ENCODE peak calls at places on chromosomes 5 and 9, in six cellular contexts. W is prostate gland, N is uterus, K is ovary, A is body of pancreas, B is IMR-90. P is an unnamed sample.

GRCh38 chr5:149399775-149400174 is 20.7 kb upstream of the IL17B start:
- DNase-seq in W (no peak), N (no peak), K (no peak), A (no peak), B (no peak), P (no peak)

GRCh38 chr5:157651623-157652376 is 438 bp downstream of the SOX30 start:
- DNase-seq in W (peak), N (peak), K (peak), A (peak), B (no peak), P (peak)

GRCh38 chr5:176595386-176595943 is 14.5 kb downstream of the GPRIN1 start:
- DNase-seq in W (no peak), N (no peak), K (no peak), A (no peak), B (no peak), P (no peak)

GRCh38 chr5:118952992-118953651 is 35.2 kb downstream of the DTWD2 start:
- DNase-seq in W (no peak), N (no peak), K (no peak), A (no peak), B (peak), P (no peak)

GRCh38 chr5:128378196-128378595 is 159.8 kb downstream of the FBN2 start:
- DNase-seq in W (no peak), N (no peak), K (no peak), A (no peak), B (peak), P (no peak)

GRCh38 chr5:174078416-174078815 is 32.9 kb downstream of the NSG2 start:
- DNase-seq in W (no peak), N (no peak), K (no peak), A (no peak), B (no peak), P (no peak)

GRCh38 chr5:137997726-137998213 is 35.1 kb downstream of the FAM13B start:
- DNase-seq in W (no peak), N (no peak), K (no peak), A (no peak), B (peak), P (no peak)

GRCh38 chr5:139671096-139671841 is 23.1 kb downstream of the CXXC5 start:
- DNase-seq in W (no peak), N (no peak), K (no peak), A (peak), B (no peak), P (no peak)

GRCh38 chr5:68155940-68156339 is 59.6 kb upstream of the PIK3R1 start:
- DNase-seq in W (no peak), N (no peak), K (no peak), A (no peak), B (no peak), P (no peak)

GRCh38 chr5:32531885-32532520 is 53.4 kb upstream of the SUB1 start:
- DNase-seq in W (no peak), N (no peak), K (no peak), A (no peak), B (peak), P (no peak)

GRCh38 chr9:36036780-36037579 is at the start of gene RECK:
- DNase-seq in W (peak), N (peak), K (peak), A (peak), B (peak), P (peak)

GRCh38 chr5:174589011-174589410 is 135.4 kb upstream of the MSX2 start:
- DNase-seq in W (no peak), N (no peak), K (no peak), A (no peak), B (no peak), P (no peak)

GRCh38 chr5:76674330-76675066 is 41.4 kb upstream of the F2R start:
- DNase-seq in W (no peak), N (no peak), K (no peak), A (no peak), B (no peak), P (no peak)

GRCh38 chr9:136978073-136978864 is 965 bp downstream of the PTGDS start:
- DNase-seq in W (peak), N (peak), K (peak), A (peak), B (peak), P (peak)

GRCh38 chr5:101829255-101829654 is 466.8 kb downstream of the SLCO4C1 start:
- DNase-seq in W (no peak), N (no peak), K (no peak), A (no peak), B (no peak), P (no peak)

GRCh38 chr9:23011669-23012068 is 565.0 kb downstream of the DMRTA1 start:
- DNase-seq in W (no peak), N (no peak), K (no peak), A (no peak), B (peak), P (no peak)

GRCh38 chr5:1718669-1719068 is 81.0 kb downstream of the MRPL36 start:
- DNase-seq in W (no peak), N (no peak), K (no peak), A (no peak), B (no peak), P (no peak)

GRCh38 chr5:55344392-55344992 is 36.7 kb downstream of the MTREX start:
- DNase-seq in W (peak), N (peak), K (no peak), A (peak), B (peak), P (peak)

GRCh38 chr5:35438786-35439185 is 178.9 kb upstream of the SPEF2 start:
- DNase-seq in W (no peak), N (no peak), K (no peak), A (no peak), B (no peak), P (no peak)

GRCh38 chr9:114069476-114070187 is 8.5 kb downstream of the AMBP start:
- DNase-seq in W (no peak), N (no peak), K (no peak), A (no peak), B (no peak), P (no peak)

GRCh38 chr5:9251379-9251980 is 294.4 kb downstream of the SEMA5A start:
- DNase-seq in W (no peak), N (no peak), K (no peak), A (no peak), B (peak), P (no peak)

GRCh38 chr5:130549884-130550552 is 615.0 kb downstream of the HINT1 start:
- DNase-seq in W (no peak), N (no peak), K (no peak), A (no peak), B (no peak), P (no peak)

GRCh38 chr5:16937023-16937379 is 913 bp upstream of the MYO10 start:
- DNase-seq in W (peak), N (no peak), K (no peak), A (peak), B (no peak), P (peak)

GRCh38 chr5:119268387-119269060 is 87.3 kb upstream of the TNFAIP8 start:
- DNase-seq in W (peak), N (peak), K (peak), A (peak), B (peak), P (peak)

GRCh38 chr9:129287595-129288305 is 109.7 kb upstream of the IER5L start:
- DNase-seq in W (no peak), N (peak), K (peak), A (no peak), B (no peak), P (no peak)

GRCh38 chr9:110007477-110008270 is 200.3 kb downstream of the C9orf152 start:
- DNase-seq in W (no peak), N (no peak), K (no peak), A (no peak), B (peak), P (no peak)

GRCh38 chr9:19934301-19934868 is 145.5 kb upstream of the SLC24A2 start:
- DNase-seq in W (no peak), N (no peak), K (peak), A (peak), B (peak), P (no peak)

GRCh38 chr9:119677811-119678530 is 308.7 kb upstream of the BRINP1 start:
- DNase-seq in W (no peak), N (no peak), K (no peak), A (peak), B (no peak), P (no peak)

GRCh38 chr9:92964607-92964975 is 17.3 kb downstream of the FGD3 start:
- DNase-seq in W (no peak), N (no peak), K (no peak), A (no peak), B (no peak), P (peak)

GRCh38 chr9:136054798-136055714 is 40.0 kb downstream of the NACC2 start:
- DNase-seq in W (no peak), N (no peak), K (no peak), A (no peak), B (no peak), P (no peak)

GRCh38 chr5:107500840-107501239 is 169.9 kb downstream of the EFNA5 start:
- DNase-seq in W (no peak), N (no peak), K (no peak), A (no peak), B (no peak), P (no peak)

GRCh38 chr5:96343094-96343493 is 90.0 kb downstream of the PCSK1 start:
- DNase-seq in W (no peak), N (no peak), K (no peak), A (no peak), B (no peak), P (no peak)

GRCh38 chr9:70085241-70085640 is 41.6 kb downstream of the MAMDC2 start:
- DNase-seq in W (no peak), N (no peak), K (no peak), A (no peak), B (peak), P (no peak)

DNA sequence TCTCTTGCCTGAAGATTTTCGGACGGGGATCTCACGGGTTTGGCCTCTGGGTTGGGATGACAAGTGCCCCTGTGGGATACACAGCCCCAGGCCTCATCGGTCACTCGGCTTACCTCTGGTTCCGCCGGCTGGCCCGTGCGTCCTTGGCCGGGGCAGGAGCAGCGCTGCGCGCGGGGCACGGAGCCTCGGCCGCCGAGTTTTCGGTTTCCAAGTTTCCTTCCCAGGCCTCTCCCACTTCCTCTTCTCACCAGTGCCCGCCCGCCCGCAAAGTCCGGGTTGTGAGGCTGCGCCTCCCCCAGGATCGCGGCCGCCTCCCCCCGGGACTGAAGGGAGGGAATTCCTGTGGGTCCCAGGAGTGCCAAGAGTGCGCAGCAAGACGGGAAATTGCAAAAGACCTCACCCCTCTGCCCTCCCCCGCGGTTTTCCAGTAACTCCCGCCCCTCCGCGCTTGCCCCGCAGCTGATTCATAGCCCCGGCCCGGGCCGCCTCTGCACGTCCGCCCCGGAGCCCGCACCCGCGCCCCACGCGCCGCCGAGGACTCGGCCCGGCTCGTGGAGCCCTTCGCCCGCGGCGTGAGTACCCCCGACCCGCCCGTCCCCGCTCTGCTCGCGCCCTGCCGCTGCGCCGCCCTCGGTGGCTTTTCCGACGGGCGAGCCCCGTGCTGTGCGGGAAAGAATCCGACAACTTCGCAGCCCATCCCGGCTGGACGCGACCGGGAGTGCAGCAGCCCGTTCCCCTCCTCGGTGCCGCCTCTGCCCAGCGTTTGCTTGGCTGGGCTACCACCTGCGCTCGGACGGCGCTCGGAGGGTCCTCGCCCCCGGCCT is at the start of gene OSMR:
- DNase-seq in W (peak), N (peak), K (peak), A (peak), B (peak), P (peak)
- H3K4me3 ChIP-seq in W (peak), N (peak), K (peak), A (peak), B (peak), P (peak)

GRCh38 chr5:145941677-145942130 is 5.3 kb downstream of the SH3RF2 start:
- DNase-seq in W (no peak), N (no peak), K (no peak), A (no peak), B (peak), P (no peak)

GRCh38 chr5:145939532-145940065 is 3.2 kb downstream of the SH3RF2 start:
- DNase-seq in W (no peak), N (no peak), K (no peak), A (no peak), B (no peak), P (no peak)

GRCh38 chr5:145942202-145942601 is 5.8 kb downstream of the SH3RF2 start:
- DNase-seq in W (no peak), N (no peak), K (no peak), A (peak), B (no peak), P (no peak)

GRCh38 chr5:145942749-145943148 is 6.4 kb downstream of the SH3RF2 start:
- DNase-seq in W (no peak), N (no peak), K (no peak), A (no peak), B (no peak), P (no peak)

DNA sequence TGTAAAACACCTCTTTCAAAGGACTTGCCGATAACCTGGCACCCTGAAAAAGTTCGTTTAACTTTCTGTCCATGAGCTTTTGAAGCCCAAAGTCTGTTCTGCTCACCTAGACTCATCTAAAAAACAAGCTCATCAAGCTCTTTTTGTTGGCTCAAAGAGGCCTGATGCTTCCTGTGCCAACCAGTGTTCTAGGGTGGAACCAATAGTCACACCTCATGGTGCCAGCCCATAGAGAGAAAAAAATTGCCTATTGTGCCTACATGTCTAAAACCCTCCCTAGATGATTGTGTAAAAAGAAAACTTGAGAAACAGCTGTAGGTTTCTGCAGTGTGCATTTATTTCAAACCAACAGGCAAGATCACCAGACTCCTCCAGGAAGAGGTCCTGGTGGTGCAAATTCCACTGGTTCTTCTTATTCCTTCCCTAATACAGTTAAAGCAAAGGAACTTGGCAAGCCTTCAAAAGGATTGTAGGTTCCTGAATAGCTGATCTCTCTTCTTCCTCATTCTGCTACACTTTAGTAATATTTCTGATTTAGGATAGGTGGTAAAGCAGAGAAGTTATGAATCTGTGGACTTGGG is 4.8 kb downstream of the SH3RF2 start:
- DNase-seq in W (no peak), N (no peak), K (no peak), A (no peak), B (peak), P (peak)
- TF ChIP-seq POLR2A in W (no peak), N (no peak), K (no peak), A (no peak), B (no peak), P (no peak)

DNA sequence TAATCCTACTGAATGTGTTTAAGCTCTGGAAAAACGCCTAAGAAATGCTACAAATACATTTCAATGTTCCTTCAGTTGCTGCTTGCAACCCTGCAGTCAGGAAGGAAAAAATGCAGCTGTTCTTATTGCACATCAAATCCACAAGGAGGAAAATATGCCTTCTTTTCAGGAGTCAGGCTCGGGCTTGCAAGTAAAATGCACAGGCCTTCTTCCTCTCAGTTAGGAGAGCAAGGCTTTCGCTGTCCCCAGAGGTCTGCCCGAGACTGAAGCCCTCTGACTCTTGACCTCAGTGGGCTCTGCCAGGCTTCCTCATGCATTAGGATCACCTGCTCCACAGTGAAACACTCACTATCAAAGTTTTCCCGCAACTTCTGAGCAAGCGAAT is 909 bp upstream of the SHC3 start:
- DNase-seq in W (no peak), N (no peak), K (no peak), A (no peak), B (peak), P (no peak)
- TF ChIP-seq CTCF in W (no peak), N (no peak), K (no peak), A (no peak), B (no peak), P (no peak)

GRCh38 chr9:123265833-123266232 is 2.6 kb downstream of the STRBP start:
- DNase-seq in W (no peak), N (no peak), K (no peak), A (peak), B (no peak), P (no peak)
- H3K4me3 ChIP-seq in W (no peak), N (no peak), K (no peak), A (no peak), B (no peak), P (no peak)

DNA sequence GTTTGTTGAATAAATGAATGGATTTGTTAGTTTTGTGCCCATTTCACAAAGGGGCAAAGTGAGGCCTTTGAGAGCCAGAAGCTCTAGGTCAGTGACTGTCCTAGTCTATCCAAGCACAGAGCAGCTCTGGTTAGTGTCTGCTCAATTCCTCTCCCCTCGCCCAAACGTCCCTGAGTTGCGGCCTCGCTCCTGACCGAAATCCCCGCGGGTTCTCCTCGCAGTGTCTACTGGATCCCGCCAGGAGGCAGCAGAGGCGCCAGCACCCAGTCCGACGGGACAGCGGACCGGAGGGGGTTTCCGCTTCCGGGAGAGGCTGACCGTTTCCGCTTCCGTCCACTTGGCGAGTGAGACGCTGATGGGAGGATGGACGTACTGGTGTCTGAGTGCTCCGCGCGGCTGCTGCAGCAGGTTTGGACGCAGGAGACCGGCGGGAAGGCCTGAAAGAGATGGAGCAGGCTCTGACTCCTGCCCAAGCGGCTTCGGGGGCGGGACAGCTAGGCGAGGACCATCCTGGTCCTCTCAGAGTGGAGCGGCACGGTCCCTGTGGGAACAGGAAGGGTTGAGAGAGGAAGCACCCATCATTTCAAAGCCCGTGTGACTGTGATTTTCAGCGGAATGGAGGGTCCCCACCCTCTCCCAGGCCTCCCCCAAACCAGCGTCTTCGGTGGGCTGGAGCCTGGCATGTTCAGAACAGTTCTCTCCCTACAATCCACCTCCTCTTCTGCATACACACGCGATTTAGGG is at the start of gene RARS1:
- DNase-seq in W (peak), N (peak), K (peak), A (peak), B (peak), P (peak)
- TF ChIP-seq POLR2A in W (peak), N (peak), K (peak), A (peak), B (peak), P (peak)